ENCODE peak calls at places on chromosome 5, in eight cellular contexts. J is neural progenitor cell, M is RWPE2, S is GM12878, Q is neuronal stem cell, R is lower lobe of right lung, Y is heart left ventricle, I is PC-9. X is an unnamed sample.

GRCh38 chr5:150779397-150780179 is 1.0 kb downstream of the SMIM3 start:
- DNase-seq in J (no peak), M (no peak), S (no peak), Q (no peak), R (no peak), Y (no peak), I (no peak), X (no peak)

GRCh38 chr5:150376799-150377771 is 19.6 kb downstream of the TCOF1 start:
- DNase-seq in J (no peak), M (no peak), S (no peak), Q (no peak), R (no peak), Y (no peak), I (no peak), X (no peak)

GRCh38 chr5:119022017-119022745 is 33.8 kb upstream of the DTWD2 start:
- DNase-seq in J (peak; percentile 32), M (no peak), S (no peak), Q (no peak), R (no peak), Y (no peak), I (peak; percentile 36), X (no peak)

GRCh38 chr5:116546033-116546742 is 28.4 kb downstream of the SEMA6A start:
- DNase-seq in J (no peak), M (no peak), S (no peak), Q (no peak), R (no peak), Y (no peak), I (no peak), X (no peak)

GRCh38 chr5:14108170-14108996 is 34.8 kb upstream of the TRIO start:
- DNase-seq in J (peak; percentile 80), M (no peak), S (peak; percentile 44), Q (peak; percentile 43), R (peak; percentile 59), Y (peak; percentile 65), I (no peak), X (peak; percentile 5)

GRCh38 chr5:142057697-142058056 is 44.9 kb upstream of the GNPDA1 start:
- DNase-seq in J (no peak), M (no peak), S (no peak), Q (no peak), R (no peak), Y (no peak), I (peak; percentile 70), X (no peak)

GRCh38 chr5:14429614-14430013 is 152.0 kb upstream of the OTULINL start:
- DNase-seq in J (no peak), M (no peak), S (no peak), Q (no peak), R (no peak), Y (no peak), I (no peak), X (no peak)

GRCh38 chr5:166977916-166978434 is 1313.5 kb upstream of the WWC1 start:
- DNase-seq in J (no peak), M (peak; percentile 51), S (no peak), Q (no peak), R (no peak), Y (no peak), I (no peak), X (no peak)

GRCh38 chr5:117547192-117547591 is 972.6 kb upstream of the SEMA6A start:
- DNase-seq in J (no peak), M (no peak), S (no peak), Q (no peak), R (no peak), Y (no peak), I (no peak), X (no peak)

GRCh38 chr5:32147236-32147635 is 26.9 kb downstream of the GOLPH3 start:
- DNase-seq in J (no peak), M (no peak), S (no peak), Q (no peak), R (no peak), Y (no peak), I (peak; percentile 28), X (no peak)

GRCh38 chr5:99285606-99286005 is 356.8 kb upstream of the CHD1 start:
- DNase-seq in J (no peak), M (no peak), S (no peak), Q (no peak), R (no peak), Y (no peak), I (no peak), X (no peak)

GRCh38 chr5:37710965-37711364 is 128.9 kb downstream of the GDNF start:
- DNase-seq in J (no peak), M (no peak), S (no peak), Q (no peak), R (no peak), Y (no peak), I (no peak), X (no peak)

GRCh38 chr5:100430268-100430900 is 104.8 kb upstream of the FAM174A start:
- DNase-seq in J (peak; percentile 58), M (no peak), S (peak; percentile 15), Q (peak; percentile 38), R (peak; percentile 43), Y (peak; percentile 32), I (no peak), X (peak; percentile 15)

GRCh38 chr5:170585278-170585677 is 81.5 kb downstream of the KCNIP1 start:
- DNase-seq in J (no peak), M (no peak), S (no peak), Q (no peak), R (no peak), Y (no peak), I (no peak), X (no peak)

DNA sequence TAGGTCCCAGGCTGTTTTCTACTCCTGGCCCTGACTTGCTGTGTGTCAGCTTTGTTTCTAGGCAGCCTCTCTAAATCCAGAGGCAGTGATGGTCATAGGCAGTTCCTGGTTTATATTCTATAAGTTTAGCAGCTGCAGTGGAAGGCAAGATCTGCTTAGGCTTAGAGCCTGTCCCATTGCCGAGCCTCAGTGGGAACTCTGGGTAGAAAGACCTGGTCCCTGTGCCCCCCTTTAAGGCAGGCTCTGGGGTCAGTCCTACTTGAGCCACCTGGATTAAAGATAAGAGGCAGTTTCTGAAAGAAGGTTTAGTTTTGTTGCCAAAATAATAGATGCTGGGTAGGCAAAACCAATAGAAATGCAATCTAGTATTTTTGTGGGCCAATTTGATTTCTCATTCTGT is 13.6 kb downstream of the MCCC2 start:
- DNase-seq in J (no peak), M (no peak), S (no peak), Q (no peak), R (no peak), Y (no peak), I (no peak), X (no peak)
- H3K27ac ChIP-seq in J (no peak overlapping the region), M (peak overlapping the region; percentile 58), S (no peak overlapping the region), Q (no peak overlapping the region), R (no peak overlapping the region), Y (peak overlapping the region; percentile 65), I (peak overlapping the region; percentile 79), X (no peak overlapping the region)

DNA sequence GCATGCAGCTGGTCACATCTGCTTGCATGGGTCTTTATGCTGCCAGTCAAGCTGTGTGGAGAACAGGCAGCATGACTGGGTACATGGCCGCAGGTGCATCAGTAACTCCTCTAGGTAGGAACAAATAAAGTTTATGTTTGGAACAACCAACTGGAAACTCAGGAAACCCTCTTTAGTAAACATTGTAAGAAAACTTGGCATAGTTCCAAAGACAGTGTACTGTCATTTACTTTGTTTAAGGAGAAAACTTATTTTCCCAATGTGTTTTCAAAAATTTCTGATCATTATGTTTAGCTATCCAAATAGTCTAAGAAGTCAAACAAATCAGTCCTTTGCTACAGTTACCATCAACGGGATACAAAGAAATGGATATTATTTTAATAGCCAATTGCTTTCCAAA is 386.0 kb downstream of the CHSY3 start:
- DNase-seq in J (no peak), M (no peak), S (no peak), Q (no peak), R (no peak), Y (no peak), I (no peak), X (no peak)
- H3K4me1 ChIP-seq in J (no peaks in the 10 kb centered on the region), M (peaks cover 26% of the 10 kb centered on the region), S (no peaks in the 10 kb centered on the region), Q (no peaks in the 10 kb centered on the region), R (no peaks in the 10 kb centered on the region), Y (no peaks in the 10 kb centered on the region), I (peaks cover 9% of the 10 kb centered on the region), X (no peaks in the 10 kb centered on the region)

DNA sequence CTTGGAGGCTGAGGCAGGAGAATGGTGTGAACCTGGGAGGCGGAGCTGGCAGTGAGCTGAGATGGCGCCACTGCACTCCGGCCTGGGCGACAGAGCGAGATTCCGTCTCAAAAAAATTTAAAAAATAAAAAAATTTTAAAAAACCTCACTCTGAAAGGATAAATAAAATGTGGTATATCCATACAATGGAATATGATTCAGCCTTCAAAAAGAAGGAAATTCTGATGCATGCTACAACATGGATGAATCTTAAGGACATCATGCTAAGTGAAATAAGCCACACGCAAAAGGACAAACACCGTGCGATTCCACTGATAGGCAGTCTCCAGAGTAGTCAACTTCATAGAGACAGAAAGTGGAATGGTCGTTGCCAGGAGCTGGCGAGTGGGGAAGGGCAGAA is 8.4 kb downstream of the DBN1 start:
- DNase-seq in J (no peak), M (no peak), S (no peak), Q (no peak), R (no peak), Y (no peak), I (no peak), X (no peak)
- H3K27me3 ChIP-seq in J (no peaks in the 10 kb centered on the region), M (no peaks in the 10 kb centered on the region), S (no peaks in the 10 kb centered on the region), Q (no peaks in the 10 kb centered on the region), R (no peaks in the 10 kb centered on the region), Y (no peaks in the 10 kb centered on the region), I (no peaks in the 10 kb centered on the region), X (no peaks in the 10 kb centered on the region)

GRCh38 chr5:172105811-172106210 is 82.2 kb downstream of the STK10 start:
- DNase-seq in J (no peak), M (no peak), S (no peak), Q (no peak), R (peak; percentile 35), Y (no peak), I (no peak), X (no peak)

GRCh38 chr5:172104021-172104420 is 84.0 kb downstream of the STK10 start:
- DNase-seq in J (no peak), M (no peak), S (no peak), Q (no peak), R (no peak), Y (no peak), I (no peak), X (no peak)

GRCh38 chr5:172104801-172105701 is 83.0 kb downstream of the STK10 start:
- DNase-seq in J (no peak), M (no peak), S (no peak), Q (no peak), R (peak; percentile 24), Y (no peak), I (no peak), X (no peak)

GRCh38 chr5:172107606-172108005 is 80.4 kb downstream of the STK10 start:
- DNase-seq in J (no peak), M (no peak), S (no peak), Q (no peak), R (peak; percentile 28), Y (no peak), I (peak; percentile 63), X (no peak)

DNA sequence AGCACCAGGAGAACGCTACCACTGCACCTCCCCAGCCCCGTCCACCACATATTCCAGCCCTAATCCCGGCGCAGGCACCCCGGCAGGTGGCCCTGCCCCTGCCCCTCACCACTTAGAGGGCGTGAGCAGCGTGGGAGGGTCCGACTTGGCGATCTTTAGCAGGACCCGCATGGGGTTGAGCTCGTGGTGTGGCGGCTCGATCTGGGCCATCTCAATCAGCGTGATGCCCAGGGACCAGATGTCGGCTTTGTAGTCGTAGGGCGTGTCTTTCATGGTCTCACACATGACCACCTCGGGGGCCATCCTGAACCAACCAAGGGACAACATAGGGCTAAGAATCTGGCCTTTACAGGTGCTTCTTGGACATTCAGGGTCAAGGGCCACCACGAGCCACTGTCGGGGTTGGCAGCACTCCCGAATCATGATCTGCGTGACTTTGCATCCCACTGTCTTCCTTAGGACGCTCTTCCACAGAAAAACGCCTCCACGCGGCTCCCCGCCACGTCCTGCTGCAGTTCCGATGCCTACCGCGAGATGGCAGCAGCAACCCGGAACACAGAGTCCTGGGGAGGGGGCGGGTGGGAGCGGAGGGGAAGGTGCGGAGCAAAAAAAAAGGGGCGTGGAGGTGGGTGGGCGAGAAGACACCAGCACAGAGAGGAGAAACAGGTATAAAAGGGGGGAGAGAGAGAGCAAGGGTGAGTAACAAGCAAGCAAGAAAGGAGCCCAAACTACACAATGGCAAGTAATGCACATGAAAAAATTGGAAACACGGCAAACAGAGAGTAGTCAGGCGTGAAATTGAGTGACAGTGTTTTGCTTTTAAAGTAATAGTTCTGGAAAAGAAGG is 81.3 kb downstream of the STK10 start:
- DNase-seq in J (peak; percentile 76), M (no peak), S (peak; percentile 9), Q (peak; percentile 76), R (peak; percentile 63), Y (peak; percentile 62), I (no peak), X (peak; percentile 51)
- H3K27ac ChIP-seq in J (no peak overlapping the region), M (peak overlapping the region; percentile 60), S (no peak overlapping the region), Q (no peak overlapping the region), R (no peak overlapping the region), Y (no peak overlapping the region), I (peak overlapping the region; percentile 25), X (no peak overlapping the region)